ENCODE peak calls at places on chromosomes 4 and X, in ten cellular contexts. Y is HCT116, J is neural progenitor cell, L is esophagus squamous epithelium, X is body of pancreas, W is breast epithelium, D is AG04450, V is ovary, M is hepatocyte, T is DND-41. K is an unnamed sample.
A peak's percentile ranks its signal among the peaks of the same experiment; 100 is the strongest.

GRCh38 chrX:129540725-129541184 is 696 bp downstream of the OCRL start:
- DNase-seq in X (no peak), D (no peak), M (peak; percentile 38), L (no peak), V (no peak), T (peak; percentile 16), J (no peak), W (no peak), Y (no peak), K (peak; percentile 32)

GRCh38 chrX:2549874-2550273 is 49.1 kb upstream of the DHRSX start:
- DNase-seq in Y (no peak), W (no peak), J (no peak), V (no peak), D (no peak), L (no peak), X (peak; percentile 19), M (peak; percentile 40), T (no peak), K (no peak)

GRCh38 chr4:141503260-141503659 is 133.1 kb upstream of the IL15 start:
- DNase-seq in V (no peak), D (no peak), J (no peak), X (no peak), T (no peak), M (no peak), L (no peak), Y (no peak), W (no peak), K (no peak)

GRCh38 chr4:163157157-163157556 is 9.5 kb downstream of the NAF1 start:
- DNase-seq in Y (no peak), X (no peak), M (no peak), J (no peak), W (no peak), V (no peak), L (no peak), D (peak; percentile 61), T (no peak), K (peak; percentile 57)

GRCh38 chr4:13750594-13750993 is 123.1 kb upstream of the BOD1L1 start:
- DNase-seq in Y (no peak), L (no peak), T (no peak), X (no peak), D (no peak), W (no peak), M (peak; percentile 32), V (no peak), J (no peak), K (peak; percentile 2)

GRCh38 chr4:78691971-78692814 is 84.0 kb upstream of the BMP2K start:
- DNase-seq in X (no peak), Y (no peak), M (peak; percentile 62), L (no peak), D (no peak), J (no peak), T (no peak), W (no peak), V (no peak), K (no peak)

GRCh38 chrX:9595131-9595530 is 130.3 kb downstream of the TBL1X start:
- DNase-seq in X (no peak), Y (no peak), M (no peak), V (no peak), W (no peak), D (peak; percentile 30), J (no peak), T (no peak), L (no peak), K (no peak)

GRCh38 chrX:115472131-115472530 is 88.8 kb upstream of the PLS3 start:
- DNase-seq in D (no peak), L (no peak), T (no peak), M (no peak), Y (no peak), V (no peak), W (no peak), X (no peak), J (no peak), K (no peak)

GRCh38 chr4:137367608-137368007 is 164.7 kb downstream of the PCDH18 start:
- DNase-seq in Y (no peak), T (no peak), V (no peak), J (no peak), X (no peak), W (no peak), D (peak; percentile 67), M (no peak), L (no peak), K (peak; percentile 98)

GRCh38 chr4:185535818-185536729 is 767 bp upstream of the PDLIM3 start:
- DNase-seq in V (peak; percentile 53), L (no peak), T (no peak), X (no peak), J (no peak), Y (no peak), M (no peak), W (peak; percentile 43), D (no peak), K (no peak)

GRCh38 chr4:185534534-185534849 is 815 bp downstream of the PDLIM3 start:
- DNase-seq in Y (no peak), V (no peak), W (no peak), L (no peak), T (no peak), X (no peak), M (no peak), D (no peak), J (no peak), K (no peak)

GRCh38 chr4:185532795-185533324 is 2.4 kb downstream of the PDLIM3 start:
- DNase-seq in T (no peak), J (no peak), X (no peak), V (no peak), L (no peak), W (no peak), D (no peak), Y (no peak), M (no peak), K (no peak)

GRCh38 chr4:185532327-185532726 is 3.0 kb downstream of the PDLIM3 start:
- DNase-seq in Y (no peak), T (no peak), X (no peak), M (no peak), D (no peak), J (no peak), V (no peak), W (no peak), L (no peak), K (no peak)

GRCh38 chr4:185534850-185535761 is at the start of gene PDLIM3:
- DNase-seq in W (peak; percentile 72), Y (peak; percentile 12), M (peak; percentile 80), X (peak; percentile 61), J (peak; percentile 84), V (peak; percentile 87), T (no peak), D (no peak), L (no peak), K (no peak)
- TF ChIP-seq CTCF in W (no peak), Y (no peak), M (no peak), X (no peak), J (no peak), V (no peak), T (no peak), D (no peak), L (no peak), K (no peak)

DNA sequence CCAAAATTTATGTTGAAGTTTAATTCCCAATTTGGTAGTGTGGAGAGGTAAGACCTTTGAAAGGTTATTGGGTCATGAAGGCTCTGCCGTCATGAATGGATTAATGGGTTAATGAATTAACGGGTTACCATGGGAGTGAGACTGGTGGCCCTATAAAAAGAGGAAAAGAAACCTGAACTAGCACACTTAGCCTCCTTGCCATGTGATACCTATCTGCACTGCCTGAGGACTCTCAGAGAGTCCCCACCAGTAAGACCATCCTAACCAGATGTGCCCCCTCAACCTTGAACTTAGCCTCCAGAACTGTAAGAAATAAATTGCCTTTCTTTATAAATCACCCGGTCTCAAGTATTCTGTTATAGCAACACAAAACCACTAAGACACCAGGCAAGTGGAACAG is 39.2 kb downstream of the PAGE1 start:
- DNase-seq in D (no peak), M (no peak), Y (no peak), J (no peak), T (no peak), W (no peak), L (no peak), X (no peak), V (no peak), K (no peak)
- H3K27me3 ChIP-seq in D (no peaks in the 10 kb centered on the region), M (no peaks in the 10 kb centered on the region), Y (peaks cover 11% of the 10 kb centered on the region), J (no peaks in the 10 kb centered on the region), T (no peaks in the 10 kb centered on the region), W (peaks cover 49% of the 10 kb centered on the region), L (no peaks in the 10 kb centered on the region), X (no peaks in the 10 kb centered on the region), V (no peaks in the 10 kb centered on the region), K (no peaks in the 10 kb centered on the region)

DNA sequence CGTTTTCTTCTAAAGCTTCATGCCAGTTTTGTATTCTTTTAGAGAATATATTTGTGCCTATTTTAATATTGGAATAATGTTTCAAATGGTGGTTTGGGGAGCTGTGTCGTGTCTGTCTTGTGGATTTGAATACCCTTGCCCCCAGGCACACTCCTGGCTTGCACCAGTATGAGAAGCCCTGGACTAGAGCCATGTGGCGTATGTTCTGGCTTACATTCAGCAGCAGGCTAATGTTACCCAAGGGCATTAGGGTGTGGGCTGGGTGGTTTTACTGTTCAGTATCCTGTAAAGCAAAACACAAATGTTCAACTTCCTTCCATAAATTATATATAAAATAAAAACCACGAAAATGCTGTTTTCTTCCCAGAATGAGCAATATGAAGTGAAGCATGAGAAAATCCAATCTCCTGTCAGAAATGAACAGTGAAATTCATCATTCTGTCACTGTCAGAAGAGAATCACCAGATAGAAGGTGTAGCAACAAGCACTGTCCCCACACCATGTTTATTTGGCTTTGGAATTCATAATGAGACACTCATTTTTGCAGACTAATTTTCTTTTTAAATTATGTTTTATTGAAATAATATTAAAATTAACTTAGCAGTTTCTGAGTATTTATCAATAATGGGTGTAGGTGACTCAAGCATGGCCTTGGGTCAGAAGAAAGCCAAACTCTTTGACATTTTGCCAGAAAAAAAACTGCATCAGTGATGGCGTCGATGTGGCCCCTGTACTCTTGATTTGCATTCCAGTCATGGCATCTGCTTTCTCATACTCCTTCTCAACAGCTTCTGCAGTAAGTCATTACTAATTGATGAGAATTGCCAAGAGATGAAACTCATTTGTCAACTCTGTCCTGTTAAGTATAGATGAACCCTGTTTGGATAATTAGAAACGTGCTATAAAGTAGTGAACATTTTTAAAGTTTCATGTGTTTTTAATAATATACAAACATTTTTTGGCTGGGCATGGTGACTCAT is 43.8 kb downstream of the WWC2 start:
- DNase-seq in T (no peak), L (no peak), M (peak; percentile 47), D (no peak), V (no peak), Y (no peak), J (no peak), W (peak; percentile 47), X (peak; percentile 74), K (peak; percentile 83)
- H3K4me3 ChIP-seq in T (no peak overlapping the region), L (no peak overlapping the region), M (no peak overlapping the region), D (no peak overlapping the region), V (no peak overlapping the region), Y (no peak overlapping the region), J (no peak overlapping the region), W (no peak overlapping the region), X (no peak overlapping the region), K (no peak overlapping the region)

DNA sequence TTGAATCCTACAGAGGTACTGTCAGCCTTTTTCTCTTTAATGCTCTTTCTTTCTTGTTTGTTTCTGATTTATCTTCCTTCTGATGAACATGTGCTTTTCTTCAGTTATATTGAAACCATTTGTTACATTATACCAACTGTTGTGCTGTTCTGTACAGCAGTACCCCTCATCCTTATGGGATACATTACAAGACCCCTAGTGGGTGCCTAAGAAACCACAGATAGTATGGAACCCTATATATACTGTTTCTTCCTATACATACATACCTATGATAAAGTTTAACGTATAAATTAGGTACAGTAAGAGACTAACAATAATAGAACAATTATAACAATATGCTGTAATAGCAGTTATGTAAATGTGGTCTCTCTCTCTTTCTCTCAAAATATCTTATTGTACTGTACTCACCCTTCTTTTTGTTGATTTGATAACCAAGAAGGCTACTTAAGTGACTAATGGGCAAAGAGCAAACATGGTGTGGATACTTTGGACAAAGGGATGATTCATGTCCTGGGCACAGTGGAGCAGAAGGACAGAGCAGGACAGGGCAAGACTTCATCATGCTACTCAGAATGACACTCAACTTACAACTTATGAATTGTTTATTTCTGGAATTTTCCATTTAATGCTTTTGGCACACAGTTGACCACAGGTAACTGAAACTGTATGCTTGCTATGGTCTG is 10.7 kb upstream of the YIPF7 start:
- DNase-seq in W (no peak), Y (no peak), X (no peak), L (no peak), M (no peak), T (no peak), J (no peak), V (no peak), D (no peak), K (peak; percentile 67)
- TF ChIP-seq CTCF in W (no peak), Y (no peak), X (no peak), L (no peak), M (no peak), T (no peak), J (no peak), V (no peak), D (no peak), K (no peak)